ENCODE peak calls at places on chromosomes 2 and 18, in six cellular contexts. F is endothelial cell of umbilical vein, J is progenitor cell of endocrine pancreas, L is SK-N-SH, O is BJ, Z is PC-9. Q is an unnamed sample.

GRCh38 chr2:3451926-3452671 is 67.2 kb downstream of the ADI1 start:
- DNase-seq in F (no peak), J (no peak), L (no peak), O (no peak), Z (no peak), Q (no peak)

GRCh38 chr18:48545690-48546365 is 7.0 kb downstream of the CTIF start:
- DNase-seq in F (peak; percentile 92), J (no peak), L (peak; percentile 59), O (no peak), Z (no peak), Q (peak; percentile 69)

GRCh38 chr2:218831378-218831990 is at the start of gene PRKAG3:
- DNase-seq in F (no peak), J (no peak), L (no peak), O (no peak), Z (no peak), Q (no peak)

GRCh38 chr2:68375522-68376040 is 10.5 kb downstream of the PLEK start:
- DNase-seq in F (no peak), J (no peak), L (no peak), O (no peak), Z (no peak), Q (no peak)

GRCh38 chr18:51149605-51150429 is 47.7 kb downstream of the MEX3C start:
- DNase-seq in F (no peak), J (no peak), L (no peak), O (no peak), Z (no peak), Q (no peak)

GRCh38 chr2:73408198-73408597 is 22.6 kb downstream of the ALMS1 start:
- DNase-seq in F (no peak), J (no peak), L (no peak), O (no peak), Z (no peak), Q (no peak)

GRCh38 chr2:169664978-169665930 is 29.0 kb downstream of the CFAP210 start:
- DNase-seq in F (peak; percentile 21), J (no peak), L (no peak), O (peak; percentile 0), Z (no peak), Q (no peak)

GRCh38 chr2:176117823-176118376 is 1.3 kb downstream of the HOXD10 start:
- DNase-seq in F (no peak), J (no peak), L (no peak), O (no peak), Z (no peak), Q (no peak)

GRCh38 chr18:5841518-5841917 is 53.8 kb downstream of the TMEM200C start:
- DNase-seq in F (peak; percentile 2), J (no peak), L (no peak), O (no peak), Z (no peak), Q (no peak)

GRCh38 chr2:88852753-88853402 is 161.4 kb downstream of the RPIA start:
- DNase-seq in F (no peak), J (no peak), L (no peak), O (no peak), Z (no peak), Q (no peak)

GRCh38 chr2:188119112-188119838 is 172.4 kb upstream of the GULP1 start:
- DNase-seq in F (no peak), J (no peak), L (peak; percentile 32), O (no peak), Z (no peak), Q (no peak)

GRCh38 chr2:226891780-226892590 is 56.1 kb downstream of the RHBDD1 start:
- DNase-seq in F (no peak), J (no peak), L (no peak), O (peak; percentile 82), Z (no peak), Q (no peak)

GRCh38 chr2:164735309-164735919 is 106.2 kb downstream of the COBLL1 start:
- DNase-seq in F (no peak), J (no peak), L (no peak), O (no peak), Z (no peak), Q (no peak)

GRCh38 chr18:31045599-31045998 is 3.1 kb upstream of the DSC3 start:
- DNase-seq in F (no peak), J (no peak), L (no peak), O (no peak), Z (no peak), Q (no peak)

GRCh38 chr18:54822872-54823845 is 5.1 kb upstream of the RAB27B start:
- DNase-seq in F (no peak), J (no peak), L (no peak), O (peak; percentile 94), Z (peak; percentile 27), Q (no peak)

GRCh38 chr18:34222396-34223163 is 2.1 kb downstream of the NOL4 start:
- DNase-seq in F (peak; percentile 34), J (peak; percentile 35), L (peak; percentile 64), O (no peak), Z (no peak), Q (no peak)

GRCh38 chr2:200129756-200130462 is 174.5 kb downstream of the MAIP1 start:
- DNase-seq in F (no peak), J (no peak), L (no peak), O (no peak), Z (no peak), Q (no peak)

GRCh38 chr2:200125463-200125862 is 170.1 kb downstream of the MAIP1 start:
- DNase-seq in F (no peak), J (no peak), L (no peak), O (no peak), Z (no peak), Q (no peak)

GRCh38 chr2:200130762-200131166 is 175.4 kb downstream of the MAIP1 start:
- DNase-seq in F (no peak), J (no peak), L (no peak), O (peak; percentile 4), Z (no peak), Q (no peak)

GRCh38 chr2:200131307-200131706 is 175.2 kb upstream of the SPATS2L start:
- DNase-seq in F (no peak), J (no peak), L (no peak), O (no peak), Z (no peak), Q (no peak)

GRCh38 chr2:200127852-200128251 is 172.5 kb downstream of the MAIP1 start:
- DNase-seq in F (no peak), J (no peak), L (no peak), O (peak; percentile 26), Z (no peak), Q (no peak)
- TF ChIP-seq CTCF in F (no peak), J (no peak), L (no peak), O (peak; percentile 33), Z (no peak), Q (no peak)

GRCh38 chr2:237067985-237068576 is 17.6 kb upstream of the COPS8 start:
- DNase-seq in F (peak; percentile 79), J (no peak), L (no peak), O (no peak), Z (no peak), Q (no peak)
- TF ChIP-seq CTCF in F (no peak), J (no peak), L (no peak), O (peak; percentile 15), Z (peak; percentile 30), Q (no peak)

GRCh38 chr2:95231723-95232122 is 24.4 kb downstream of the ZNF892 start:
- DNase-seq in F (peak; percentile 45), J (peak; percentile 70), L (peak; percentile 80), O (peak; percentile 31), Z (peak; percentile 80), Q (peak; percentile 57)
- TF ChIP-seq CTCF in F (peak; percentile 56), J (peak; percentile 81), L (peak; percentile 67), O (peak; percentile 94), Z (peak; percentile 100), Q (peak; percentile 69)

GRCh38 chr2:65072181-65072970 is 16.2 kb downstream of the CEP68 start:
- DNase-seq in F (no peak), J (no peak), L (no peak), O (no peak), Z (no peak), Q (no peak)

GRCh38 chr2:65070856-65071255 is 14.6 kb downstream of the CEP68 start:
- DNase-seq in F (no peak), J (no peak), L (no peak), O (no peak), Z (no peak), Q (no peak)

GRCh38 chr2:65071499-65072180 is 15.4 kb downstream of the CEP68 start:
- DNase-seq in F (no peak), J (no peak), L (peak; percentile 48), O (no peak), Z (no peak), Q (no peak)

GRCh38 chr2:65069425-65069824 is 13.2 kb downstream of the CEP68 start:
- DNase-seq in F (no peak), J (no peak), L (no peak), O (no peak), Z (no peak), Q (no peak)

GRCh38 chr2:65070172-65070830 is 14.1 kb downstream of the CEP68 start:
- DNase-seq in F (peak; percentile 58), J (no peak), L (no peak), O (no peak), Z (no peak), Q (no peak)
- TF ChIP-seq CTCF in F (no peak), J (no peak), L (peak; percentile 44), O (peak; percentile 55), Z (no peak), Q (no peak)

GRCh38 chr2:66346241-66346664 is 88.7 kb upstream of the MEIS1 start:
- DNase-seq in F (no peak), J (no peak), L (no peak), O (no peak), Z (no peak), Q (no peak)
- TF ChIP-seq CTCF in F (no peak), J (no peak), L (no peak), O (no peak), Z (no peak), Q (no peak)